ENCODE peak calls at places on chromosomes 6 and 20, in eight cellular contexts. D is A549, Q is endothelial cell of umbilical vein, M is sigmoid colon, B is neural crest cell, O is tibial artery, L is endothelial cell, V is AG09309. X is an unnamed sample.

GRCh38 chr6:37783831-37784584 is 35.5 kb upstream of the ZFAND3 start:
- DNase-seq in O (no peak), L (no peak), D (no peak), B (no peak), M (peak; percentile 73), Q (peak; percentile 38), V (no peak), X (peak; percentile 48)

GRCh38 chr20:31670371-31671228 is 32.9 kb downstream of the COX4I2 start:
- DNase-seq in M (peak; percentile 87), D (no peak), Q (no peak), B (no peak), O (peak; percentile 94), L (no peak), V (no peak), X (no peak)

GRCh38 chr6:166460473-166461437 is 78.0 kb upstream of the MPC1 start:
- DNase-seq in M (no peak), B (no peak), D (no peak), L (no peak), V (no peak), Q (peak; percentile 21), O (no peak), X (no peak)

GRCh38 chr6:63278916-63279315 is 40.9 kb downstream of the LGSN start:
- DNase-seq in V (no peak), O (no peak), Q (no peak), L (no peak), D (no peak), M (no peak), B (no peak), X (no peak)

GRCh38 chr6:145964948-145965366 is 799 bp upstream of the SHPRH start:
- DNase-seq in V (no peak), D (no peak), B (no peak), Q (peak; percentile 44), M (no peak), O (no peak), L (no peak), X (no peak)

GRCh38 chr6:128305976-128306375 is 214.4 kb downstream of the PTPRK start:
- DNase-seq in Q (no peak), L (no peak), D (no peak), V (no peak), O (no peak), B (no peak), M (no peak), X (no peak)

GRCh38 chr6:159831373-159831679 is 31.2 kb downstream of the PNLDC1 start:
- DNase-seq in L (no peak), M (no peak), D (no peak), O (peak; percentile 48), V (no peak), B (no peak), Q (no peak), X (no peak)

GRCh38 chr20:58716476-58717277 is 24.1 kb downstream of the NPEPL1 start:
- DNase-seq in Q (no peak), L (peak; percentile 5), D (no peak), B (peak; percentile 63), O (peak; percentile 63), V (no peak), M (peak; percentile 61), X (peak; percentile 8)

GRCh38 chr20:3077618-3078134 is 6.3 kb downstream of the OXT start:
- DNase-seq in B (no peak), D (no peak), L (no peak), O (no peak), M (no peak), Q (no peak), V (no peak), X (no peak)

GRCh38 chr6:155174576-155175174 is 89.1 kb upstream of the CLDN20 start:
- DNase-seq in M (peak; percentile 69), Q (peak; percentile 86), V (peak; percentile 70), D (peak; percentile 82), L (peak; percentile 65), B (peak; percentile 48), O (no peak), X (no peak)

GRCh38 chr20:2742934-2743559 is 50.5 kb downstream of the EBF4 start:
- DNase-seq in L (peak; percentile 87), O (no peak), B (peak; percentile 78), Q (peak; percentile 54), M (peak; percentile 76), D (peak; percentile 71), V (no peak), X (peak; percentile 59)

GRCh38 chr6:55250400-55250799 is 76.1 kb downstream of the HCRTR2 start:
- DNase-seq in L (no peak), M (no peak), O (no peak), B (no peak), D (no peak), V (no peak), Q (no peak), X (no peak)

GRCh38 chr20:32605167-32605656 is 20.1 kb upstream of the NOL4L start:
- DNase-seq in L (no peak), B (no peak), D (no peak), Q (no peak), O (no peak), M (no peak), V (no peak), X (no peak)

GRCh38 chr20:63087872-63088680 is 81.3 kb upstream of the BHLHE23 start:
- DNase-seq in D (no peak), M (peak; percentile 49), O (peak; percentile 48), L (no peak), B (no peak), V (no peak), Q (no peak), X (peak; percentile 24)

GRCh38 chr20:63090052-63090451 is 83.3 kb upstream of the BHLHE23 start:
- DNase-seq in B (no peak), V (no peak), M (peak; percentile 26), Q (no peak), D (no peak), L (no peak), O (no peak), X (peak; percentile 3)

GRCh38 chr20:63087236-63087871 is 80.6 kb upstream of the BHLHE23 start:
- DNase-seq in D (no peak), O (peak; percentile 57), V (no peak), Q (no peak), B (no peak), L (no peak), M (peak; percentile 40), X (no peak)

GRCh38 chr20:63090682-63091571 is 84.2 kb upstream of the BHLHE23 start:
- DNase-seq in L (no peak), V (no peak), B (no peak), Q (no peak), O (peak; percentile 52), D (no peak), M (peak; percentile 39), X (no peak)

DNA sequence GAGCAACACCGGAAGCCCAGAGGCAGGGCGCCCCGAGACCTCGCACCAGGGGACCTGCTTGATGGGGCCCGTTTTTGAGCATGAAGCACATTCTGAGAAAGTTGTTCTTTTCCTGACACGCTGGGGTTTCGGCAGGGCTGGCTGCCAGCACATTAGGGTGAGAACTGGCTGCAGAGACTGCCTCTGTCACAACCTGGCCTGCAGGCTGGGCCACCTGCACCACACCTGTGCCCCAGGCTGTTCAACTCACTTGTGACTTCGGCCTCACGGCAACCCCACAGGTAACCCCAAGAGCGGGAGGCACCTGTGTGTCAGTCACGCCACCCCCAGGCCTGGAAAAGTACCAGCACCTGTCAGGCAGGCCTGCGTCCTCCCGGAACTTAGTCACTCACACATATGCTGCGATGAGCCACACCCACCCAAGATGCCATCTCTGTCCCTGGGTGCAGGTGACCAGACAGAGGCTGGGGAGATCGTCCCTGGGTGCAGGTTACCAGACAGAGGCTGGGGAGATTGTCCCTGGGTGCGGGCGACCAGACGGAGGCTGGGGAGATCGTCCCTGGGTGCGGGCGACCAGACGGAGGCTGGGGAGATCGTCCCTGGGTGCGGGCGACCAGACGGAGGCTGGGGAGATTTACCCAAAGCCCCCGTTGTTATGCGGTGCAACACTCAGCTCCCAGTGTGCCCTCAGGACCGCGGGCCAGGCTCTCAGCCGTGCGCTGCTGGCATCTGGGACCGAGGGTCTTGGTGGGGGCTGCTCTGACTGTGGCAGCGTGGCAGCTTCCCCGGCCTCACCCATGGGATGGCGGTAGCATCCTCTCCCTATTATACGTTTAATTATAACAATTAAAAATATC is 82.5 kb upstream of the BHLHE23 start:
- DNase-seq in M (peak; percentile 50), O (peak; percentile 50), D (no peak), Q (no peak), L (no peak), B (no peak), V (no peak), X (peak; percentile 21)
- TF ChIP-seq CTCF in M (no peak), O (no peak), D (no peak), Q (no peak), L (no peak), B (no peak), V (no peak), X (no peak)

DNA sequence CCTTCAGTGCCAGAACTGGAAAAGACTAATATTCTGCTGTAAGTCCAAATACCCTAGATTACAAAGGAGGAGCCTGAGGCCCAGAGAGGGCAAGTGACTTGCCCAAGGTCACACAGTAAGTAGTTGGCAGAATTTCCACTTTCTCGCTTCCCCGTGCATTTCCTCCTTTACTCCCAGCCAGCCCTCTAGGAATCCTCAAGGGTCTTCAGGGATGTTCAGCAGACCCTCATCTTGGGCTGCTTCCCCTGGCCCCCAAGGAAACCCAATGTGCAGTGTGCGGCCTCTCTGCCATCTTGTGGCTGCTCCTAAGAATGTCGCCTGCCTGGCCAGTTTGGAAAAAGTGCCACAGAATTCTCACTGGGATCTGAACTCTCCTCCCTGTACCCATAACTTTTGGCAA is 217.7 kb upstream of the LRFN2 start:
- DNase-seq in L (no peak), V (no peak), B (no peak), Q (no peak), M (no peak), O (no peak), D (no peak), X (no peak)
- TF ChIP-seq CTCF in L (peak; percentile 54), V (peak; percentile 43), B (peak; percentile 52), Q (peak; percentile 30), M (no peak), O (no peak), D (no peak), X (no peak)

GRCh38 chr20:21767739-21768223 is 62.3 kb downstream of the PAX1 start:
- DNase-seq in O (no peak), B (peak; percentile 56), Q (no peak), M (no peak), D (peak; percentile 36), L (peak; percentile 81), V (no peak), X (no peak)
- TF ChIP-seq CTCF in O (no peak), B (peak; percentile 74), Q (no peak), M (no peak), D (peak; percentile 31), L (peak; percentile 51), V (no peak), X (no peak)

DNA sequence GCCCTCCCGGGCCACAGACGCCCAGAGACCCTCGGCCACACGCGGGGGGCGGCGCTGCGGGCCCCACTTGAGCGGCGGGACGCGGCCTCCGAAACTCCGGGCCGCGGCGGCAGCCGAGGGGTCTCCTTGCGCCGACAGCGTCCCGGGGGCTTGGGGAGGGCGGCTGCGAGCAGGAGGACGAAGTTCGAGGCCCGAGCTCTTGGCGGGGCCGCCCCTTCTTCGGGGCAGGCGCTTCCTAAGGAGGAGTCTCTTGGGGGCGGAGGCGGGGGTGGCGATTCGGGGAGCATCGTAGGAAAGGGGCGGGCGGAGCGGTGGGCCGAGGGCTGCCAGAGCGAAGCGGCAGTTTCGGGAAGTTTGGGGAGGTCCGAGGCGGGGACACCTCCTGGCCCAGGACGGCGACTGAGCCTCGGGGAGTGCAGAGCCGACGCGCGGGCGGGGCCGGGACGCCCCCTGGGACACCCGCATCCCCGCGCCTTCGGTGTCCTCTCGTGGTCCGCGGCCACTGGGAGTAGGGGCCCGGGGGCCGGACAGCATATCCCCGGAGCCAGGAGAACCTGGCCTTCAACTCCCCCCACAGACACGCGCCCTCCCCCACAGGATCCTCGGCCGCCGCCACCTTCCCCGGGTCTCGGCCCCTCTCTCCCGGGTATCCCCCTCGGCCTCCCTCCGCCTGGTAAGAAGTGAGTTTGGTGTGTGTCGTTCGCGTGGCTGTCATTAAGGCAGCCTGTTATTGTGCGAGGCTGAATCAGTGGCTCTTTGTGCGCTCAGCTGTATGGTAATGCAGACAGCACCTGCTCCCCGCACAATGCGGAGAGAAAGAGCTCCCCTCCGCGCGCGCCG is 613 bp upstream of the DLL1 start:
- DNase-seq in M (peak; percentile 88), Q (peak; percentile 44), O (peak; percentile 70), L (peak; percentile 69), B (peak; percentile 53), D (no peak), V (no peak), X (peak; percentile 45)
- TF ChIP-seq CTCF in M (no peak), Q (no peak), O (no peak), L (no peak), B (no peak), D (no peak), V (no peak), X (no peak)